ENCODE peak calls at places on chromosomes 6 and 20, in six cellular contexts. F, H, J, V, C and L are unnamed samples.

GRCh38 chr20:15927893-15928650 is 645.2 kb downstream of the KIF16B start:
- DNase-seq in F (no peak), H (peak), J (no peak), V (no peak), C (peak), L (no peak)

GRCh38 chr20:49247792-49248191 is 28.6 kb downstream of the DDX27 start:
- DNase-seq in F (no peak), H (no peak), J (no peak), V (no peak), C (no peak), L (no peak)

GRCh38 chr20:37265152-37265551 is 3.5 kb upstream of the GHRH start:
- DNase-seq in F (no peak), H (no peak), J (no peak), V (no peak), C (peak), L (no peak)

GRCh38 chr6:139510040-139510815 is 135.8 kb upstream of the CITED2 start:
- DNase-seq in F (no peak), H (no peak), J (peak), V (no peak), C (peak), L (no peak)

GRCh38 chr6:88238065-88238464 is 71.9 kb upstream of the CNR1 start:
- DNase-seq in F (no peak), H (no peak), J (peak), V (no peak), C (peak), L (no peak)

GRCh38 chr6:64034840-64035656 is 399.4 kb downstream of the PHF3 start:
- DNase-seq in F (no peak), H (peak), J (no peak), V (no peak), C (peak), L (peak)

GRCh38 chr6:157891544-157892362 is 68.7 kb downstream of the SNX9 start:
- DNase-seq in F (no peak), H (no peak), J (no peak), V (no peak), C (no peak), L (no peak)

GRCh38 chr6:54071941-54072340 is 39.3 kb upstream of the MLIP start:
- DNase-seq in F (no peak), H (no peak), J (no peak), V (no peak), C (no peak), L (no peak)

GRCh38 chr6:20479075-20479871 is 55.0 kb upstream of the CDKAL1 start:
- DNase-seq in F (no peak), H (no peak), J (no peak), V (no peak), C (no peak), L (no peak)

GRCh38 chr6:20487669-20488375 is 46.4 kb upstream of the CDKAL1 start:
- DNase-seq in F (no peak), H (no peak), J (no peak), V (no peak), C (no peak), L (no peak)

GRCh38 chr6:20481281-20481680 is 53.0 kb upstream of the CDKAL1 start:
- DNase-seq in F (no peak), H (no peak), J (no peak), V (no peak), C (no peak), L (no peak)

GRCh38 chr6:20486641-20487040 is 47.6 kb upstream of the CDKAL1 start:
- DNase-seq in F (no peak), H (no peak), J (no peak), V (no peak), C (peak), L (no peak)

GRCh38 chr6:20483902-20484497 is 50.3 kb upstream of the CDKAL1 start:
- DNase-seq in F (no peak), H (no peak), J (no peak), V (no peak), C (no peak), L (no peak)
- H3K27ac ChIP-seq in F (peak), H (no peak), J (peak), V (no peak), C (no peak), L (no peak)

GRCh38 chr6:132285004-132285780 is 116.1 kb downstream of the MOXD1 start:
- DNase-seq in F (no peak), H (no peak), J (no peak), V (no peak), C (no peak), L (no peak)

GRCh38 chr6:132287101-132287500 is 114.2 kb downstream of the MOXD1 start:
- DNase-seq in F (no peak), H (no peak), J (no peak), V (no peak), C (no peak), L (no peak)

GRCh38 chr6:132282696-132283095 is 118.6 kb downstream of the MOXD1 start:
- DNase-seq in F (no peak), H (no peak), J (no peak), V (no peak), C (no peak), L (no peak)

GRCh38 chr6:132289761-132290160 is 111.5 kb downstream of the MOXD1 start:
- DNase-seq in F (no peak), H (no peak), J (no peak), V (no peak), C (peak), L (no peak)

DNA sequence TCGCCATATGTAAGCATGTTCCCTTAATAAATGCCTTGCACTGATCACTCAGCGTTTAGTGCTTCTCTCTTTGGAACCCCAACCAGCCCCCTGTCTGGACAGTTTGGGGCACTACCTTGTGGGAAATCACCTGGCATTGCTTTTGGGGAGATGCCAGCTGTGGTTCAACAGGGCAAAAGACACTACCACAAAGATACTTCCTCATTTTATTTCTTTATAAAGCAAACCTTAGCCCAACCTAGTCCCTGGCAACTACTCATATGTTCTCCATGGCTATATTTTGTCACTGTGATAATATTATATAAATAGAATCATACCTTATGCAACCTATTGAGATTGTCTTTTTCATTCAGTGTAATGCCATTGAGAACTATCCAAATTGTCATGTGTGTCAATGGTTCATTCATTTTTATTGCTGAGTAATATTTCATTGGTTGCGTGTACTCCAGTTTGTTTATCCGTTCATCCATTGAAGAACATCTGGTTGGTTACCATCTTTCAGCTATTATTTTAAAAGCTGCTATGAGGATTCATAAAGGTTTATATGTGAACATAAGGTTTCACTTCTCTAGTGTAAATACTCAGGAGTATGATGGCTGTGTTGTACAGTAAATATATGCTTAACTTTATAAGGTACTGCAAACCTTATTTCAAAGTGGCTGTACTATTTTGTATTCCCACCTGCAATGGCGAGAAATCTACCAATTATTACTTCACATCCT is 114.8 kb downstream of the MOXD1 start:
- DNase-seq in F (no peak), H (no peak), J (no peak), V (no peak), C (no peak), L (no peak)
- H3K27ac ChIP-seq in F (no peak), H (no peak), J (no peak), V (no peak), C (no peak), L (no peak)

GRCh38 chr6:108896111-108896661 is 48.0 kb downstream of the ARMC2 start:
- DNase-seq in F (no peak), H (peak), J (no peak), V (no peak), C (peak), L (no peak)

GRCh38 chr6:108897371-108897770 is 49.1 kb downstream of the ARMC2 start:
- DNase-seq in F (no peak), H (no peak), J (no peak), V (peak), C (peak), L (peak)

GRCh38 chr6:108895591-108895990 is 47.4 kb downstream of the ARMC2 start:
- DNase-seq in F (no peak), H (no peak), J (no peak), V (no peak), C (peak), L (no peak)
- H3K27ac ChIP-seq in F (peak), H (peak), J (no peak), V (peak), C (no peak), L (peak)

GRCh38 chr6:155038527-155038926 is 43.4 kb downstream of the TIAM2 start:
- DNase-seq in F (no peak), H (no peak), J (no peak), V (no peak), C (no peak), L (no peak)

GRCh38 chr6:155040154-155040553 is 45.0 kb downstream of the TIAM2 start:
- DNase-seq in F (no peak), H (no peak), J (no peak), V (no peak), C (no peak), L (no peak)

GRCh38 chr6:155040946-155041345 is 45.8 kb downstream of the TIAM2 start:
- DNase-seq in F (no peak), H (no peak), J (no peak), V (no peak), C (no peak), L (no peak)

GRCh38 chr6:155041781-155042279 is 46.7 kb downstream of the TIAM2 start:
- DNase-seq in F (no peak), H (no peak), J (no peak), V (no peak), C (no peak), L (no peak)

DNA sequence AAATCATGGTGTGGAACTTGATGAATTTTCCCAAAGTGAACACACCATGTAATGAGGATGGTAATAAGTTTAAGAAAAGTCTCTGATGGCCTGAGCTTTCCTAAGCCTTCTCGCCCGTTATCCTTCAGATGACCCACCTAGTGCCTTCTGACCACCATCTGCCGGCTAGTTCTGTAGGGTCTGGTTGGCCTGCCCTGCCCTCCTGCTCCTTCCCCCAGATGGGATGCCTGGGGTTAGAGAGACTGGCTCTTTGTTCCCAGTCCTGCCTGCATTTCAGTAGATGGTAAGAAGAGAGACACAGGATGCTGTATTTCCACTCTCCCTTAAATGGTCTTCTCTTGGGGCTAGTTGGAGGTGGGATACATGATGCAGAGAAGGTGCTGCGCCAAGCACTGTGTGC is 43.0 kb downstream of the TIAM2 start:
- DNase-seq in F (no peak), H (no peak), J (no peak), V (no peak), C (no peak), L (no peak)
- H3K27ac ChIP-seq in F (no peak), H (no peak), J (no peak), V (no peak), C (no peak), L (no peak)

GRCh38 chr6:80548496-80548895 is 442.0 kb downstream of the BCKDHB start:
- DNase-seq in F (no peak), H (no peak), J (no peak), V (no peak), C (no peak), L (no peak)
- H3K27ac ChIP-seq in F (no peak), H (no peak), J (no peak), V (no peak), C (no peak), L (peak)

GRCh38 chr6:41734666-41735426 is 562 bp downstream of the TFEB start:
- DNase-seq in F (peak), H (no peak), J (peak), V (peak), C (peak), L (no peak)
- H3K27ac ChIP-seq in F (peak), H (no peak), J (peak), V (peak), C (peak), L (peak)

GRCh38 chr6:168037242-168037641 is 39.8 kb downstream of the KIF25 start:
- DNase-seq in F (no peak), H (no peak), J (no peak), V (no peak), C (peak), L (no peak)

GRCh38 chr6:168034537-168034936 is 37.1 kb downstream of the KIF25 start:
- DNase-seq in F (no peak), H (no peak), J (no peak), V (no peak), C (no peak), L (no peak)

GRCh38 chr6:168037856-168038255 is 40.4 kb downstream of the KIF25 start:
- DNase-seq in F (no peak), H (peak), J (no peak), V (no peak), C (peak), L (no peak)

GRCh38 chr6:168035098-168035660 is 37.7 kb downstream of the KIF25 start:
- DNase-seq in F (peak), H (no peak), J (peak), V (peak), C (peak), L (no peak)

GRCh38 chr6:168035661-168036616 is 38.5 kb downstream of the KIF25 start:
- DNase-seq in F (no peak), H (no peak), J (no peak), V (no peak), C (peak), L (no peak)
- H3K27ac ChIP-seq in F (peak), H (no peak), J (no peak), V (peak), C (no peak), L (no peak)

GRCh38 chr20:50571466-50571865 is 61.3 kb downstream of the PTPN1 start:
- DNase-seq in F (no peak), H (no peak), J (no peak), V (no peak), C (no peak), L (no peak)

GRCh38 chr20:50574586-50574985 is 64.4 kb downstream of the PTPN1 start:
- DNase-seq in F (no peak), H (no peak), J (no peak), V (no peak), C (no peak), L (no peak)

GRCh38 chr20:50575869-50576720 is 65.9 kb downstream of the PTPN1 start:
- DNase-seq in F (peak), H (no peak), J (peak), V (peak), C (peak), L (no peak)

GRCh38 chr20:50574108-50574507 is 63.9 kb downstream of the PTPN1 start:
- DNase-seq in F (no peak), H (no peak), J (no peak), V (no peak), C (no peak), L (no peak)

GRCh38 chr20:50572922-50573777 is 63.0 kb downstream of the PTPN1 start:
- DNase-seq in F (no peak), H (no peak), J (peak), V (no peak), C (no peak), L (no peak)
- H3K27ac ChIP-seq in F (peak), H (no peak), J (peak), V (peak), C (no peak), L (no peak)

GRCh38 chr6:154478691-154479090 is 31.8 kb downstream of the CNKSR3 start:
- DNase-seq in F (no peak), H (no peak), J (no peak), V (no peak), C (no peak), L (no peak)
- H3K27ac ChIP-seq in F (no peak), H (no peak), J (peak), V (no peak), C (no peak), L (no peak)